ENCODE peak calls at places on chromosomes 12 and 14, in eight cellular contexts. Y, C, H, G, N, J, V and A are unnamed samples.

GRCh38 chr12:92745874-92746553 is 43.2 kb downstream of the PLEKHG7 start:
- DNase-seq in C (no peak), V (peak; percentile 56), H (no peak), Y (peak; percentile 95), J (peak; percentile 98), G (peak; percentile 41), N (peak; percentile 97), A (peak; percentile 92)

GRCh38 chr12:77357654-77358053 is 292.3 kb upstream of the E2F7 start:
- DNase-seq in G (no peak), J (no peak), H (no peak), Y (no peak), N (no peak), C (no peak), V (no peak), A (no peak)

GRCh38 chr12:131830335-131831020 is 2.3 kb downstream of the MMP17 start:
- DNase-seq in Y (peak; percentile 91), H (no peak), J (peak; percentile 79), V (peak; percentile 35), C (no peak), G (peak; percentile 91), N (peak; percentile 97), A (peak; percentile 88)

GRCh38 chr14:31880935-31881334 is 196.2 kb upstream of the ARHGAP5 start:
- DNase-seq in N (peak; percentile 96), H (no peak), V (peak; percentile 82), G (no peak), C (no peak), Y (peak; percentile 92), J (peak; percentile 83), A (peak; percentile 98)

GRCh38 chr12:108399514-108399913 is 60.4 kb upstream of the CMKLR1 start:
- DNase-seq in Y (no peak), N (no peak), C (no peak), G (peak; percentile 12), J (no peak), V (no peak), H (no peak), A (no peak)

GRCh38 chr12:57401165-57401564 is 29.7 kb downstream of the R3HDM2 start:
- DNase-seq in C (no peak), J (peak; percentile 64), H (no peak), N (peak; percentile 23), G (no peak), Y (no peak), V (no peak), A (no peak)

GRCh38 chr14:77004711-77005460 is 23.6 kb downstream of the IRF2BPL start:
- DNase-seq in Y (no peak), J (peak; percentile 19), V (no peak), C (no peak), H (no peak), G (no peak), N (peak; percentile 20), A (no peak)

GRCh38 chr12:117818400-117818799 is 150.4 kb downstream of the KSR2 start:
- DNase-seq in Y (no peak), V (no peak), C (no peak), N (no peak), G (no peak), H (no peak), J (no peak), A (no peak)

GRCh38 chr12:75722714-75723200 is 211.3 kb upstream of the KRR1 start:
- DNase-seq in V (peak; percentile 54), G (no peak), C (no peak), H (no peak), J (peak; percentile 94), Y (peak; percentile 91), N (peak; percentile 97), A (peak; percentile 92)

GRCh38 chr12:28742791-28743190 is 406.3 kb upstream of the FAR2 start:
- DNase-seq in C (no peak), Y (peak; percentile 17), H (no peak), V (peak; percentile 78), J (no peak), N (peak; percentile 74), G (no peak), A (peak; percentile 25)

GRCh38 chr12:30694971-30695326 is 720 bp downstream of the IPO8 start:
- DNase-seq in V (peak; percentile 21), J (peak; percentile 37), C (no peak), H (no peak), Y (peak; percentile 55), N (peak; percentile 71), G (peak; percentile 46), A (peak; percentile 54)

GRCh38 chr14:77124345-77125274 is 17.0 kb downstream of the ZDHHC22 start:
- DNase-seq in J (peak; percentile 28), Y (peak; percentile 31), G (peak; percentile 43), H (peak; percentile 69), V (no peak), C (no peak), N (peak; percentile 71), A (peak; percentile 32)

GRCh38 chr14:103451401-103451800 is 66.2 kb downstream of the MARK3 start:
- DNase-seq in V (no peak), J (no peak), C (no peak), N (no peak), Y (no peak), H (no peak), G (no peak), A (no peak)

GRCh38 chr14:64714432-64715025 is 10.3 kb downstream of the PLEKHG3 start:
- DNase-seq in N (no peak), G (no peak), C (no peak), Y (no peak), H (no peak), V (no peak), J (no peak), A (no peak)

GRCh38 chr12:89901906-89902648 is 193.4 kb upstream of the ATP2B1 start:
- DNase-seq in C (no peak), V (no peak), Y (no peak), G (no peak), H (no peak), J (no peak), N (no peak), A (no peak)

GRCh38 chr12:34368079-34368478 is 345.8 kb downstream of the ALG10 start:
- DNase-seq in J (no peak), Y (no peak), V (no peak), C (no peak), G (no peak), N (no peak), H (no peak), A (no peak)

GRCh38 chr12:44542716-44543115 is 333.4 kb downstream of the NELL2 start:
- DNase-seq in H (no peak), Y (no peak), G (no peak), N (no peak), J (no peak), C (no peak), V (no peak), A (no peak)

GRCh38 chr12:2347844-2348476 is 295.2 kb downstream of the CACNA1C start:
- DNase-seq in N (no peak), J (no peak), G (no peak), V (no peak), Y (no peak), H (no peak), C (no peak), A (peak; percentile 56)

GRCh38 chr12:55748230-55748993 is 5.5 kb downstream of the GDF11 start:
- DNase-seq in H (no peak), G (no peak), Y (no peak), V (no peak), J (no peak), N (no peak), C (no peak), A (no peak)

GRCh38 chr14:35879654-35880249 is 53.6 kb downstream of the BRMS1L start:
- DNase-seq in H (no peak), G (no peak), V (peak; percentile 1), C (no peak), N (peak; percentile 50), J (peak; percentile 40), Y (peak; percentile 17), A (peak; percentile 36)

GRCh38 chr12:122860854-122861585 is 25.8 kb downstream of the HIP1R start:
- DNase-seq in J (no peak), C (no peak), G (no peak), H (no peak), V (no peak), N (no peak), Y (no peak), A (no peak)

GRCh38 chr12:104137175-104137901 is 672 bp downstream of the NFYB start:
- DNase-seq in V (peak; percentile 36), J (peak; percentile 41), H (peak; percentile 34), Y (peak; percentile 71), G (peak; percentile 62), N (peak; percentile 72), C (peak; percentile 10), A (peak; percentile 69)

GRCh38 chr14:68548194-68549056 is 244.4 kb downstream of the ZFP36L1 start:
- DNase-seq in H (no peak), J (peak; percentile 99), N (peak; percentile 98), C (no peak), G (peak; percentile 89), V (peak; percentile 97), Y (peak; percentile 98), A (peak; percentile 99)

GRCh38 chr14:105547741-105548169 is 21.4 kb downstream of the TMEM121 start:
- DNase-seq in H (no peak), Y (no peak), V (no peak), G (no peak), C (no peak), N (no peak), J (no peak), A (no peak)

GRCh38 chr12:45077259-45077658 is 26.4 kb upstream of the DBX2 start:
- DNase-seq in V (no peak), Y (no peak), C (no peak), H (no peak), G (no peak), N (no peak), J (no peak), A (no peak)

GRCh38 chr14:73457050-73457934 is 1.1 kb downstream of the NUMB start:
- DNase-seq in Y (peak; percentile 54), N (peak; percentile 83), J (no peak), V (peak; percentile 31), G (no peak), H (peak; percentile 13), C (no peak), A (peak; percentile 35)

GRCh38 chr12:32821293-32822089 is 65.8 kb upstream of the YARS2 start:
- DNase-seq in V (no peak), N (no peak), J (no peak), G (no peak), H (no peak), Y (no peak), C (no peak), A (peak; percentile 68)

GRCh38 chr12:132385923-132386751 is 56.7 kb upstream of the GALNT9 start:
- DNase-seq in Y (no peak), N (no peak), J (no peak), C (no peak), V (no peak), H (no peak), G (no peak), A (no peak)

GRCh38 chr14:103110681-103111296 is 12.5 kb upstream of the TNFAIP2 start:
- DNase-seq in C (no peak), G (no peak), Y (peak; percentile 43), V (no peak), N (no peak), J (peak; percentile 42), H (no peak), A (no peak)

GRCh38 chr12:43805857-43806736 is at the start of gene TWF1:
- DNase-seq in N (peak; percentile 92), H (peak; percentile 86), J (peak; percentile 57), G (peak; percentile 91), Y (peak; percentile 84), C (peak; percentile 73), V (peak; percentile 75), A (peak; percentile 82)

GRCh38 chr12:57101892-57102695 is 9.1 kb downstream of the STAT6 start:
- DNase-seq in V (no peak), H (no peak), J (no peak), G (peak; percentile 18), C (no peak), N (no peak), Y (no peak), A (peak; percentile 28)

GRCh38 chr12:126424696-126425095 is 1359.5 kb downstream of the AACS start:
- DNase-seq in Y (no peak), G (no peak), J (peak; percentile 8), V (no peak), H (no peak), N (no peak), C (no peak), A (peak; percentile 6)

GRCh38 chr14:105387530-105387922 is 10.8 kb upstream of the TEX22 start:
- DNase-seq in C (no peak), H (no peak), G (no peak), N (no peak), Y (no peak), J (no peak), V (no peak), A (no peak)

GRCh38 chr14:84085493-84085892 is 1444.5 kb upstream of the FLRT2 start:
- DNase-seq in N (no peak), C (no peak), V (no peak), G (no peak), Y (no peak), J (no peak), H (no peak), A (peak; percentile 11)